ENCODE peak calls at places on chromosomes 5 and 9, in six cellular contexts. W is IMR-90, P is neuronal stem cell, T is trophoblast cell, G is mesenchymal stem cell, Q is H1. J is an unnamed sample.

GRCh38 chr9:93099551-93100264 is 3.7 kb downstream of the CARD19 start:
- DNase-seq in W (no peak), P (no peak), T (no peak), G (no peak), Q (no peak), J (no peak)

GRCh38 chr5:124511791-124512190 is 234.6 kb downstream of the ZNF608 start:
- DNase-seq in W (peak; percentile 59), P (no peak), T (no peak), G (no peak), Q (no peak), J (no peak)

GRCh38 chr5:149152317-149152746 is 11.0 kb downstream of the ABLIM3 start:
- DNase-seq in W (peak; percentile 62), P (no peak), T (no peak), G (peak; percentile 58), Q (no peak), J (no peak)

GRCh38 chr5:14420136-14420808 is 161.3 kb upstream of the OTULINL start:
- DNase-seq in W (peak; percentile 53), P (no peak), T (no peak), G (no peak), Q (no peak), J (no peak)

GRCh38 chr5:178651046-178651810 is 24.4 kb upstream of the CLK4 start:
- DNase-seq in W (peak; percentile 21), P (no peak), T (peak; percentile 56), G (no peak), Q (no peak), J (no peak)

GRCh38 chr9:82695704-82696103 is 367.2 kb downstream of the RASEF start:
- DNase-seq in W (no peak), P (no peak), T (no peak), G (no peak), Q (no peak), J (peak; percentile 46)

GRCh38 chr9:120928720-120929389 is 2.3 kb upstream of the TRAF1 start:
- DNase-seq in W (no peak), P (peak; percentile 45), T (peak; percentile 55), G (peak; percentile 46), Q (peak; percentile 85), J (peak; percentile 73)

GRCh38 chr5:154477382-154478223 is 424 bp downstream of the HAND1 start:
- DNase-seq in W (peak; percentile 1), P (peak; percentile 48), T (peak; percentile 79), G (peak; percentile 29), Q (peak; percentile 74), J (peak; percentile 68)

GRCh38 chr5:142548739-142549275 is 137.1 kb downstream of the FGF1 start:
- DNase-seq in W (peak; percentile 97), P (peak; percentile 79), T (peak; percentile 83), G (peak; percentile 97), Q (peak; percentile 73), J (peak; percentile 93)

GRCh38 chr9:117268847-117269452 is 145.9 kb downstream of the ASTN2 start:
- DNase-seq in W (no peak), P (no peak), T (no peak), G (no peak), Q (no peak), J (no peak)

GRCh38 chr5:97764700-97765099 is 581.7 kb upstream of the RIOK2 start:
- DNase-seq in W (peak; percentile 94), P (no peak), T (peak; percentile 22), G (peak; percentile 26), Q (no peak), J (no peak)

GRCh38 chr9:81417885-81418284 is 271.5 kb downstream of the TLE1 start:
- DNase-seq in W (no peak), P (no peak), T (no peak), G (no peak), Q (no peak), J (no peak)

DNA sequence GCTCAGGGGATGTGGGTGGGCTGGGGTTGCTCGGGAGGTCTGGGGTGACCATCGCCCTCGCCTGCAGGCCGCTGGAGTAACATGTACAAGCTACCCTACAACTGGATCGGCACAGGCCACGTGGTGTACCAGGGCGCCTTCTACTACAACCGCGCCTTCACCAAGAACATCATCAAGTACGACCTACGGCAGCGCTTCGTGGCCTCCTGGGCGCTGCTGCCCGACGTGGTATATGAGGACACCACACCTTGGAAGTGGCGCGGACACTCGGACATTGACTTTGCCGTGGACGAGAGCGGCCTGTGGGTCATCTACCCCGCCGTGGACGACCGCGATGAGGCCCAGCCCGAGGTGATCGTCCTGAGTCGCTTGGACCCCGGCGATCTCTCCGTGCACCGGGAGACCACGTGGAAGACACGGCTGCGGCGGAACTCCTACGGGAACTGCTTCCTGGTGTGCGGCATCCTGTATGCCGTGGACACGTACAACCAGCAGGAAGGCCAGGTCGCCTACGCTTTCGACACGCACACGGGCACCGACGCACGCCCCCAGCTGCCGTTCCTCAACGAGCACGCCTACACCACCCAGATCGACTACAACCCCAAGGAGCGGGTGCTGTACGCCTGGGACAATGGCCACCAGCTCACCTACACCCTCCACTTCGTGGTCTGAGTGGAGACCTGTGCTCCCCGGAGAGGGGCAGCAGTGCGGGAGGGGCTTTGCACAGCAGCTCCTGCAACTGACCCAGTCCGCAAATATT is 33.0 kb downstream of the OLFML2A start:
- DNase-seq in W (no peak), P (no peak), T (no peak), G (no peak), Q (no peak), J (no peak)
- H3K9ac ChIP-seq in W (no peak overlapping the region), P (peak overlapping the region; percentile 34), T (peak overlapping the region; percentile 20), G (no peak overlapping the region), Q (no peak overlapping the region), J (no peak overlapping the region)

GRCh38 chr9:129648764-129649115 is 6.8 kb upstream of the ASB6 start:
- DNase-seq in W (no peak), P (no peak), T (no peak), G (no peak), Q (no peak), J (no peak)
- H3K14ac ChIP-seq in W (no peak overlapping the region), P (no peak overlapping the region), T (no peak overlapping the region), G (no peak overlapping the region), Q (no peak overlapping the region), J (no peak overlapping the region)

GRCh38 chr9:35510745-35511428 is 21.0 kb downstream of the RUSC2 start:
- DNase-seq in W (peak; percentile 96), P (no peak), T (peak; percentile 91), G (peak; percentile 96), Q (no peak), J (no peak)
- H4K8ac ChIP-seq in W (peak overlapping the region; percentile 49), P (no peak overlapping the region), T (peak overlapping the region; percentile 66), G (peak overlapping the region; percentile 38), Q (no peak overlapping the region), J (no peak overlapping the region)

DNA sequence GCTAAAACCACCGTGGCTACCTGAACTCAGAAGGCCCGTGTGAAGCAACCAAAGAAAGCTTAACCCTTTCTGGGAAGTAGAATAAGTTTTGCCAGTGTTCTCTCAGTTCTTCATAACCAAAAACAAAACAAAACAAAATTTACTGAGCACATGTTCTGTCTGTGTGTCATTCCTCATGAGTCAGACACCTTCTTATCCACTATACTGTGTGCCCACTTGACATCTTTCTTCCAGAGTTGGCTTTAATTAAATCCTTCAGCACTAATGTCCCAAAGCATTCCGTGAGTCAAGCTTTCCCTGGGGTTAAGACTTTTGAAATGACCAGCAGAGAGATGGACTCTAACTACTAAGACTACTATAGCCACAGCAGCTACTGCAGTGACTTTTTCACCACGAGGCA is 61.3 kb downstream of the GLIS3 start:
- DNase-seq in W (peak; percentile 70), P (no peak), T (peak; percentile 35), G (peak; percentile 89), Q (no peak), J (no peak)
- H3K9ac ChIP-seq in W (no peak overlapping the region), P (no peak overlapping the region), T (no peak overlapping the region), G (peak overlapping the region; percentile 73), Q (no peak overlapping the region), J (no peak overlapping the region)

GRCh38 chr5:1489754-1490153 is 34.0 kb downstream of the LPCAT1 start:
- DNase-seq in W (no peak), P (no peak), T (no peak), G (no peak), Q (no peak), J (no peak)
- H3K14ac ChIP-seq in W (no peak overlapping the region), P (no peak overlapping the region), T (no peak overlapping the region), G (no peak overlapping the region), Q (no peak overlapping the region), J (no peak overlapping the region)